ENCODE peak calls at places on chromosomes 16 and 17, in four cellular contexts. A is GM12878, Q is GM23338, E is H1. P is an unnamed sample.

GRCh38 chr17:32936894-32937500 is 9.0 kb downstream of the TMEM98 start:
- DNase-seq in A (no peak), Q (peak; percentile 96), E (peak; percentile 94), P (peak; percentile 70)

GRCh38 chr16:50473375-50473945 is 74.7 kb upstream of the NKD1 start:
- DNase-seq in A (peak; percentile 23), Q (no peak), E (no peak), P (no peak)

GRCh38 chr17:13429201-13429600 is 172.5 kb downstream of the HS3ST3A1 start:
- DNase-seq in A (no peak), Q (no peak), E (no peak), P (no peak)

GRCh38 chr17:6547336-6547735 is 9.0 kb downstream of the PITPNM3 start:
- DNase-seq in A (no peak), Q (no peak), E (no peak), P (no peak)

GRCh38 chr16:48347191-48347860 is 37.9 kb downstream of the SIAH1 start:
- DNase-seq in A (no peak), Q (no peak), E (no peak), P (no peak)

GRCh38 chr16:2829501-2830354 is at the start of gene ZG16B:
- DNase-seq in A (no peak), Q (no peak), E (no peak), P (no peak)

GRCh38 chr16:78744796-78745464 is 645.5 kb downstream of the WWOX start:
- DNase-seq in A (no peak), Q (no peak), E (no peak), P (no peak)

GRCh38 chr16:79966226-79966625 is 365.7 kb upstream of the MAF start:
- DNase-seq in A (no peak), Q (no peak), E (no peak), P (no peak)

GRCh38 chr17:15185625-15185991 is 79.5 kb downstream of the PMP22 start:
- DNase-seq in A (no peak), Q (no peak), E (no peak), P (no peak)

GRCh38 chr17:64920419-64921172 is 1.3 kb upstream of the LRRC37A3 start:
- DNase-seq in A (no peak), Q (peak; percentile 20), E (no peak), P (no peak)

GRCh38 chr16:49496656-49497055 is 123.1 kb downstream of the C16orf78 start:
- DNase-seq in A (no peak), Q (no peak), E (no peak), P (no peak)

GRCh38 chr17:55285340-55286301 is 20.9 kb downstream of the HLF start:
- DNase-seq in A (no peak), Q (no peak), E (no peak), P (no peak)

GRCh38 chr16:82181456-82182185 is 11.6 kb upstream of the MPHOSPH6 start:
- DNase-seq in A (no peak), Q (no peak), E (no peak), P (no peak)

GRCh38 chr16:51326131-51326856 is 175.2 kb upstream of the SALL1 start:
- DNase-seq in A (no peak), Q (no peak), E (no peak), P (no peak)

GRCh38 chr17:64739316-64740058 is 77.4 kb upstream of the SMURF2 start:
- DNase-seq in A (no peak), Q (peak; percentile 55), E (no peak), P (no peak)

GRCh38 chr16:12010388-12011251 is 34.1 kb downstream of the SNX29 start:
- DNase-seq in A (no peak), Q (no peak), E (no peak), P (peak; percentile 59)

GRCh38 chr16:4653981-4654380 is 29.4 kb downstream of the MGRN1 start:
- DNase-seq in A (no peak), Q (no peak), E (no peak), P (no peak)

GRCh38 chr17:60128171-60128859 is 21.5 kb upstream of the CA4 start:
- DNase-seq in A (no peak), Q (no peak), E (peak; percentile 37), P (no peak)

GRCh38 chr16:4369006-4369766 is 2.5 kb upstream of the VASN start:
- DNase-seq in A (no peak), Q (no peak), E (no peak), P (no peak)

GRCh38 chr16:24515186-24515585 is 24.2 kb upstream of the RBBP6 start:
- DNase-seq in A (no peak), Q (no peak), E (no peak), P (no peak)

GRCh38 chr17:50117202-50118040 is 12.5 kb downstream of the SAMD14 start:
- DNase-seq in A (no peak), Q (peak; percentile 89), E (peak; percentile 83), P (peak; percentile 74)

GRCh38 chr16:2237552-2238395 is 1.5 kb downstream of the DNASE1L2 start:
- DNase-seq in A (no peak), Q (peak; percentile 68), E (peak; percentile 68), P (no peak)

GRCh38 chr17:10646393-10646990 is 10.6 kb downstream of the MYH3 start:
- DNase-seq in A (no peak), Q (peak; percentile 85), E (peak; percentile 87), P (peak; percentile 62)

GRCh38 chr17:82445542-82445941 is 5.0 kb downstream of the CYBC1 start:
- DNase-seq in A (no peak), Q (no peak), E (no peak), P (no peak)

GRCh38 chr16:17555176-17555575 is 84.4 kb upstream of the XYLT1 start:
- DNase-seq in A (no peak), Q (no peak), E (no peak), P (no peak)

GRCh38 chr17:77451271-77451893 is 310.6 kb downstream of the SEC14L1 start:
- DNase-seq in A (no peak), Q (peak; percentile 95), E (peak; percentile 88), P (peak; percentile 27)

GRCh38 chr17:79792984-79793923 is 3.6 kb downstream of the CBX8 start:
- DNase-seq in A (no peak), Q (peak; percentile 66), E (peak; percentile 66), P (no peak)

GRCh38 chr17:68305132-68305531 is 13.8 kb downstream of the ARSG start:
- DNase-seq in A (no peak), Q (no peak), E (no peak), P (no peak)

GRCh38 chr17:9252525-9252924 is 231.2 kb downstream of the NTN1 start:
- DNase-seq in A (no peak), Q (no peak), E (no peak), P (no peak)

GRCh38 chr16:48194828-48195566 is 39.2 kb upstream of the ABCC12 start:
- DNase-seq in A (no peak), Q (no peak), E (no peak), P (no peak)

GRCh38 chr16:67834242-67834614 is 7.9 kb upstream of the THAP11 start:
- DNase-seq in A (no peak), Q (no peak), E (no peak), P (no peak)

GRCh38 chr17:41777579-41778188 is 8.8 kb downstream of the JUP start:
- DNase-seq in A (no peak), Q (no peak), E (no peak), P (no peak)

GRCh38 chr16:63315229-63315628 is 1279.0 kb upstream of the CDH8 start:
- DNase-seq in A (no peak), Q (no peak), E (no peak), P (no peak)

GRCh38 chr17:48752399-48753288 is 24.1 kb upstream of the HOXB13 start:
- DNase-seq in A (no peak), Q (peak; percentile 59), E (no peak), P (no peak)
- TF ChIP-seq EZH2 in A (no peak), Q (peak; percentile 92), E (peak; percentile 89), P (no peak)

DNA sequence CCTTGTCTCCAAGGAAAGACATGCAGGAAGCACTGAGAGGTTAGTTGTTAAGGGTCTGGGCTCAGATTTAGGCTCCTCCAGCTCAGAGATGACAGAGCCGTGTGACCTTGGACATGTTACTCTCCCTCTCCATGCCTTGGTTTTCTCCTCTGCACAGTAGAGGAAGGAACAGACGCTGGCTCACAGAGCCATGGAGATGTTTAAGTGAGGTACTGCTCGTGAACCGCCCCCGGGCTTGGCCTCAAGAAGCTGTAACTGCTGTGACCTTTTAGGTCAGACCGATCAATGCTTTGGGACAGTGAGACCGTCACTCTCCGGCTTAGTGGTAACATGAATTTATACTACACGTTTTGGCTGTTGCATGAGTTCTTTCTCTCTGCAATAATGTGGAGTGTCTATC is 197.4 kb downstream of the C16orf95 start:
- DNase-seq in A (no peak), Q (no peak), E (no peak), P (no peak)
- TF ChIP-seq EZH2 in A (no peak), Q (no peak), E (no peak), P (no peak)

GRCh38 chr17:74924250-74924948 is at the start of gene OTOP2:
- DNase-seq in A (no peak), Q (peak; percentile 61), E (peak; percentile 67), P (no peak)
- TF ChIP-seq EZH2 in A (no peak), Q (peak; percentile 93), E (peak; percentile 98), P (peak; percentile 20)

GRCh38 chr17:48776602-48777001 is 40.4 kb downstream of the TTLL6 start:
- DNase-seq in A (no peak), Q (no peak), E (no peak), P (no peak)

DNA sequence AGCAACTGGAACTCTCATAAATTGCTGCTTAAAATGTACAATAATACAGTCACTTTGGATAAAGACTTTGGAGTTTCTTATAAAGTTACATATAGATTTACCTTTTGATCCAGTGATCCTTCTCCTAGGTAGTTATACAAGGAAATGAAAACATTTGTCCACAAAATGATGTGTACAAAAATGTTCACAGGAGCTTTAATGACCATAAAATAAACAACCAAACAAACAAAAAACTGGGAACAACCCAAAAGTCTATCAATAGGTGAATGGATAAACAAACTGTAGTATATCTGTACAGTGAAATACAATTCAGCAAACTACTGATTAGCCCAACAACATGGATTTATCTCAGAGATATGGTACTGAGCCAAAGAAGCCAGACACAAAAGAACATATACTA is 37.6 kb downstream of the TTLL6 start:
- DNase-seq in A (no peak), Q (no peak), E (no peak), P (no peak)
- TF ChIP-seq EZH2 in A (no peak), Q (no peak), E (no peak), P (no peak)

DNA sequence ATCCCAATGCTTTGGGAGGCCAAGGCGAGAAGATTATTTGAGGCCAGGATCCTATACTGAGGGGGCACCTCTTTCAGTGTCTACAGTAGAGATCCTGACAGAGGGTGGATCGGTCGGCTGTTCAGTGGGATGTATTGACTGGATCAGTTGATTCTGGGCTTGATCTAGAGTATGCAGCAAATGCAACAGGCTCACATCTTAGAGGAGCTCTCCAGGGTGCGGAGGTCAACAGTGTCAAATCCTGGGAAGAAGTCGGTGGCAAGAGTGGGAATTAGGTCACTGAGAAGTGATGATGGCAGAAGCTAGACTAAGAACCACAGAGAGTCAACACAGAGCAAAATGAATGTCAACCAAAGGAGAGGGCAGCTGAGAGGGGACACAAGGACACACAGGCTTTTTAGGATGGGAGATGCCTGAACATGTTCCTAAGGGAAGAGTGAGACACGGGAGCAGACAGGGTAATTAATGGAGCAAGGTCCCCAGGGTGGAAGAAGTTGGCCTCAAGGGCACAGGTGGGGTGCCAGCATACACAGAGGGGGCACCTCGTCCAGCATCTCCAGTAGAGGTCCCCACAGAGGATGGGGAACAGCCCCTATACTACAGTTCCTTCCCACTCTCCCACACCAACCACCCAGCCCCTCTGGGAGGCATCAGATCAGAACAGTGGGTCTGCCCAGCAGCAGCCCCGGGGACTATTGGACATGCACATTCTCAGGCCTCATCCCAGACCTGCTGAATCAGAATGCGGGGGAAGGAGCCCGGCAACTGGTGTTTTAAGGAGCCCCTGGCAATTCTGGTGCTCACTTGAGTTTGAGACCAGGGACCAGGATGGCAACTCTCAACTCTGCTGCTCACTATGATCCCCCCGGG is 10.0 kb upstream of the CYTH1 start:
- DNase-seq in A (no peak), Q (no peak), E (no peak), P (no peak)
- TF ChIP-seq EZH2 in A (no peak), Q (no peak), E (no peak), P (no peak)